ENCODE peak calls at places on chromosomes 6 and 20, in eight cellular contexts. T, G, I, K, O, N, Z and Y are unnamed samples.

GRCh38 chr6:149190228-149190831 is 127.2 kb upstream of the TAB2 start:
- DNase-seq in T (peak), G (no peak), I (peak), K (peak), O (no peak), N (no peak), Z (no peak), Y (peak)

GRCh38 chr6:167979436-167980090 is 17.9 kb upstream of the KIF25 start:
- DNase-seq in T (no peak), G (no peak), I (no peak), K (peak), O (no peak), N (no peak), Z (no peak), Y (no peak)

GRCh38 chr6:34131326-34132081 is 14.4 kb downstream of the GRM4 start:
- DNase-seq in T (no peak), G (no peak), I (no peak), K (no peak), O (no peak), N (no peak), Z (no peak), Y (no peak)

GRCh38 chr20:48523191-48523757 is 304.5 kb downstream of the PREX1 start:
- DNase-seq in T (peak), G (no peak), I (peak), K (peak), O (no peak), N (no peak), Z (no peak), Y (no peak)

GRCh38 chr6:166365221-166365620 is 17.5 kb downstream of the MPC1 start:
- DNase-seq in T (peak), G (no peak), I (no peak), K (peak), O (no peak), N (no peak), Z (no peak), Y (no peak)

GRCh38 chr20:48350291-48350988 is 477.4 kb downstream of the PREX1 start:
- DNase-seq in T (no peak), G (no peak), I (peak), K (peak), O (no peak), N (no peak), Z (no peak), Y (no peak)

GRCh38 chr20:49631074-49631716 is 63.3 kb upstream of the PTGIS start:
- DNase-seq in T (peak), G (no peak), I (no peak), K (no peak), O (no peak), N (no peak), Z (peak), Y (no peak)

GRCh38 chr20:11305406-11305805 is 612.3 kb upstream of the BTBD3 start:
- DNase-seq in T (no peak), G (no peak), I (no peak), K (no peak), O (no peak), N (no peak), Z (no peak), Y (no peak)

GRCh38 chr6:134267917-134268361 is 50.0 kb downstream of the SGK1 start:
- DNase-seq in T (no peak), G (no peak), I (peak), K (peak), O (no peak), N (no peak), Z (peak), Y (no peak)

GRCh38 chr20:46283426-46283825 is 24.9 kb downstream of the CDH22 start:
- DNase-seq in T (no peak), G (no peak), I (no peak), K (no peak), O (no peak), N (no peak), Z (no peak), Y (no peak)

GRCh38 chr6:150537481-150537880 is 62.2 kb upstream of the PLEKHG1 start:
- DNase-seq in T (no peak), G (no peak), I (no peak), K (no peak), O (no peak), N (no peak), Z (no peak), Y (no peak)

GRCh38 chr6:122622404-122622938 is 12.3 kb downstream of the PKIB start:
- DNase-seq in T (no peak), G (no peak), I (no peak), K (no peak), O (no peak), N (no peak), Z (no peak), Y (no peak)

GRCh38 chr6:39003488-39003887 is 45.1 kb upstream of the GLP1R start:
- DNase-seq in T (no peak), G (no peak), I (no peak), K (no peak), O (no peak), N (no peak), Z (no peak), Y (no peak)

GRCh38 chr6:105835373-105835772 is 250.8 kb upstream of the PRDM1 start:
- DNase-seq in T (peak), G (no peak), I (peak), K (peak), O (no peak), N (no peak), Z (no peak), Y (no peak)

GRCh38 chr6:45445749-45446454 is 68.2 kb upstream of the SUPT3H start:
- DNase-seq in T (peak), G (no peak), I (no peak), K (no peak), O (peak), N (peak), Z (peak), Y (peak)

GRCh38 chr6:125986956-125987617 is 747 bp downstream of the TRMT11 start:
- DNase-seq in T (no peak), G (no peak), I (no peak), K (no peak), O (no peak), N (no peak), Z (no peak), Y (no peak)

GRCh38 chr20:49850463-49851233 is 38.0 kb downstream of the SLC9A8 start:
- DNase-seq in T (peak), G (no peak), I (no peak), K (no peak), O (no peak), N (no peak), Z (no peak), Y (no peak)

GRCh38 chr20:24993337-24994185 is 1.0 kb upstream of the APMAP start:
- DNase-seq in T (peak), G (no peak), I (no peak), K (no peak), O (no peak), N (no peak), Z (no peak), Y (no peak)
- TF ChIP-seq CTCF in T (peak), G (no peak), I (no peak), K (no peak), O (peak), N (peak), Z (peak), Y (no peak)

DNA sequence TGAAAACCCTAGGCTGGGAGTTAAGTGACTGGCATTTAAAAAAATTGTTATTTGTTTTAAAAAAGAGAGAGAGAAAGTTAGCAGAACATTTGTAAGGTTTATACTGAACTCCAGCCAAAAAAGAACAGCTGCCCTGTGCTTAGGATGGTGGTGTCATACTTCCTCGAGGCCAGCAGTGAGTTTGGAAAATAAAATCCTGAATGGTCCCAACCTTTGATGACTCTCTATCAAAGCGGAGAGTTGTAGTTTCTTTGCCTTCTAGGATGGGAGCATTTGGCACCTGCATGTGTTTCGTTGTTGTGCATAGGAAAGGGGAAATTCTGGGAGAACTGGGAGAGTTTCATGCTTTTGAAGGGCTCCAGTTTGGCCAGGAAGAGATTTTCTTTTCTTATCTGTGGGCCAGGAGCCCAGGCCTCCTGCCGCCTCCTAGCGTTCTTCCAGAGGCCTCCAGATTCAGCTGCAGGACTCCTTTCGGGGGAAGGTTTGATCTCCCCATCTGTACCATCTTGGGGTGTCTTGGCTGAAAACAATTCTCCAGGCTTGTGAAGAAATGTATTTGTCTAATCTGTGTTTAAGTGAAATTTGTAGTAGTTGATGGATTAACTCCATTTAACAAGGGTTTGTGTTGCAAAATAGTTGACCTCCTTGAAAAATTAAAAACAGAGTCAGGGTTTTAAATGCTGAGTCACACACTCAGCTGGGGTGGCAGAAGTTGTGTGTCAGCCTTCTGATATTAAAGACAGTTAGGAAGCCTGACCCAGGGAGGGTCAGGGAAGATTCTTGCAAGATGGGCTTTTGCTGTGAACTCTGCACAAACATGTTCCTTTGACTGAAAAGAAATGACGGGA is 63.4 kb downstream of the TXNDC5 start:
- DNase-seq in T (peak), G (no peak), I (no peak), K (no peak), O (no peak), N (no peak), Z (peak), Y (no peak)
- TF ChIP-seq CTCF in T (peak), G (no peak), I (no peak), K (peak), O (no peak), N (no peak), Z (no peak), Y (no peak)

GRCh38 chr6:30688569-30688968 is 2.1 kb upstream of the PPP1R18 start:
- DNase-seq in T (no peak), G (no peak), I (no peak), K (no peak), O (no peak), N (no peak), Z (no peak), Y (no peak)

GRCh38 chr6:30690403-30691207 is at the start of gene NRM:
- DNase-seq in T (peak), G (peak), I (peak), K (peak), O (no peak), N (no peak), Z (peak), Y (peak)

GRCh38 chr6:30689022-30689865 is 1.5 kb downstream of the NRM start:
- DNase-seq in T (no peak), G (no peak), I (no peak), K (no peak), O (no peak), N (no peak), Z (no peak), Y (no peak)

GRCh38 chr6:30691208-30691872 is 556 bp upstream of the NRM start:
- DNase-seq in T (no peak), G (no peak), I (no peak), K (peak), O (no peak), N (no peak), Z (no peak), Y (no peak)

DNA sequence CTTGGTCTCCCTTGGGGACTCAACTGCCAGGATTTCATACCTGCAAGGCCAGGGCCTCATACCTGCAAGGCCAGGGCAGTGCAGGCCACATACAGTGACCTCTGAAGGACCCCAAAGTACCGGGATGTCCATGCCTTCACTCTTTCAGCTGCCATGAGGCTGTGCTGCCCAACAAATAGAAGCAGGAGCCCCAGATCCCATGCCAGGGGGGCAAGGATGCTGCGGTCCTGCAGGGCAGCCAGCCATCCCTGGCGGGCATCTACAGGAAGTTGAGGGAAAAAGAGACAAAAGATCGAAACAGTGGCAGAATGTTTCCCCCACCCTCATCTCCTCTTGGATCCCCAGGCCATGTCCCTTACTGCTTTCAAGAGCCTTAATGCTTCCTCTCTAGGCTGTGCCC is 799 bp downstream of the NRM start:
- DNase-seq in T (no peak), G (no peak), I (no peak), K (no peak), O (no peak), N (no peak), Z (no peak), Y (no peak)
- TF ChIP-seq CTCF in T (no peak), G (no peak), I (no peak), K (no peak), O (no peak), N (no peak), Z (no peak), Y (no peak)

GRCh38 chr20:33235696-33236095 is at the start of gene BPIFA1:
- DNase-seq in T (no peak), G (no peak), I (no peak), K (no peak), O (no peak), N (no peak), Z (no peak), Y (no peak)

GRCh38 chr20:33231237-33231636 is 4.6 kb upstream of the BPIFA1 start:
- DNase-seq in T (no peak), G (no peak), I (no peak), K (no peak), O (no peak), N (no peak), Z (no peak), Y (no peak)

GRCh38 chr20:33232486-33233072 is 3.2 kb upstream of the BPIFA1 start:
- DNase-seq in T (no peak), G (no peak), I (no peak), K (no peak), O (no peak), N (no peak), Z (no peak), Y (no peak)

GRCh38 chr20:33234050-33234449 is 1.7 kb upstream of the BPIFA1 start:
- DNase-seq in T (no peak), G (no peak), I (no peak), K (no peak), O (no peak), N (no peak), Z (no peak), Y (no peak)

GRCh38 chr20:33233129-33233774 is 2.5 kb upstream of the BPIFA1 start:
- DNase-seq in T (no peak), G (no peak), I (peak), K (peak), O (no peak), N (no peak), Z (no peak), Y (no peak)
- TF ChIP-seq CTCF in T (no peak), G (no peak), I (no peak), K (peak), O (no peak), N (no peak), Z (no peak), Y (no peak)

GRCh38 chr6:52361945-52362442 is at the start of gene PAQR8:
- DNase-seq in T (no peak), G (peak), I (peak), K (peak), O (no peak), N (no peak), Z (peak), Y (peak)

GRCh38 chr6:52363222-52363867 is 1.4 kb downstream of the PAQR8 start:
- DNase-seq in T (peak), G (no peak), I (no peak), K (no peak), O (no peak), N (no peak), Z (peak), Y (no peak)

GRCh38 chr6:52361347-52361944 is 505 bp upstream of the PAQR8 start:
- DNase-seq in T (peak), G (peak), I (no peak), K (no peak), O (no peak), N (no peak), Z (peak), Y (peak)

GRCh38 chr6:52360601-52361346 is 1.2 kb upstream of the PAQR8 start:
- DNase-seq in T (no peak), G (no peak), I (no peak), K (no peak), O (no peak), N (no peak), Z (no peak), Y (no peak)

GRCh38 chr6:52362443-52363221 is 681 bp downstream of the PAQR8 start:
- DNase-seq in T (no peak), G (peak), I (peak), K (peak), O (no peak), N (no peak), Z (peak), Y (peak)
- TF ChIP-seq CTCF in T (peak), G (no peak), I (no peak), K (peak), O (peak), N (peak), Z (no peak), Y (peak)

GRCh38 chr6:144063744-144064401 is 31.5 kb downstream of the SF3B5 start:
- DNase-seq in T (no peak), G (peak), I (peak), K (peak), O (no peak), N (no peak), Z (peak), Y (peak)
- TF ChIP-seq CTCF in T (no peak), G (no peak), I (no peak), K (peak), O (no peak), N (peak), Z (no peak), Y (peak)

GRCh38 chr20:34114809-34115208 is 2.8 kb upstream of the EIF2S2 start:
- DNase-seq in T (no peak), G (no peak), I (no peak), K (no peak), O (no peak), N (no peak), Z (no peak), Y (no peak)
- TF ChIP-seq CTCF in T (no peak), G (no peak), I (no peak), K (no peak), O (no peak), N (no peak), Z (no peak), Y (no peak)

GRCh38 chr20:37944456-37944981 is 41.6 kb downstream of the VSTM2L start:
- DNase-seq in T (no peak), G (no peak), I (no peak), K (no peak), O (no peak), N (no peak), Z (no peak), Y (no peak)

GRCh38 chr20:37945034-37945660 is 42.2 kb downstream of the VSTM2L start:
- DNase-seq in T (no peak), G (no peak), I (no peak), K (no peak), O (no peak), N (no peak), Z (no peak), Y (no peak)

GRCh38 chr20:37943033-37943432 is 40.1 kb downstream of the VSTM2L start:
- DNase-seq in T (no peak), G (no peak), I (no peak), K (no peak), O (no peak), N (no peak), Z (no peak), Y (no peak)

GRCh38 chr20:37941992-37942391 is 39.1 kb downstream of the VSTM2L start:
- DNase-seq in T (no peak), G (no peak), I (no peak), K (no peak), O (no peak), N (no peak), Z (no peak), Y (no peak)

GRCh38 chr20:37943501-37944455 is 40.9 kb downstream of the VSTM2L start:
- DNase-seq in T (no peak), G (no peak), I (peak), K (no peak), O (no peak), N (no peak), Z (no peak), Y (no peak)
- TF ChIP-seq CTCF in T (no peak), G (no peak), I (no peak), K (peak), O (no peak), N (peak), Z (no peak), Y (no peak)

DNA sequence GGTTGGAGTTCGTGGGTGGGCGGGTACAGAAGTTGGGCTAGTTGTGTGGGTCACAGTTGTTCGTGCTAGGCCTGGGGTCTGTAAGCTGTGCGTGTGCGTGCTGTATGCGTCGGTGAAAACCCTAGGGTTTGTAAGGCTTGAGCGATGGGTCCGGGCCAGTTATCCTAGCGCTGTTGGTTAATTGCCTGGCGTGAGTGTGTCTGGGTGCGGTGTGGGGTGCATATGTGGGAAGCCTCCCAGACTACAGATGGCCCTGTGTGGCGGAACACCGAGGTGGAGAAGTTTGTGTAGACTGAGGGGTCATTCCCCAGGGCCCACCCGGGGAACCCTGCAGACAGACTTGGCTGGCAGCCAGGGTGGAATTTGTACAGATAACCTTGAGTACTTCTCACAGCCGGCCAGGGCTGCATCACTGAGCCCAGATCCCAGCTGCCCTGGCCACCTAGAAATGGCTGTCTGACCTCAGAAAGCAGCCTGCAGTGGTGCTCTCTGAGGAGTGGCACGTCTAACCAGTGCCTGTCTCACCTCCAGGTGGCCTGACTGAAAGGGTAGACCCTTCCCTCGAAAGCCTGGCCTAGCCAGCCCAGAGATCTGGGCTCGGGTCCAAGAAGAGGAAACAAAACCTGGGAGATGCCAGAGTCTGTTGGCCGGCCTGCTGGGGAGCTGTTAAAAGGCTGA is 1.8 kb downstream of the TGIF2 start:
- DNase-seq in T (peak), G (peak), I (peak), K (peak), O (no peak), N (no peak), Z (peak), Y (no peak)
- TF ChIP-seq CTCF in T (no peak), G (no peak), I (no peak), K (no peak), O (no peak), N (no peak), Z (no peak), Y (no peak)